ENCODE peak calls at places on chromosome 10, in five cellular contexts. One of them, this sample, is unnamed.

GRCh38 chr10:131742371-131743000 is 158.3 kb upstream of the PPP2R2D start:
- DNase-seq in H1: no peak
- DNase-seq in mammary epithelial cell: no peak
- DNase-seq in PC-3: no peak
- DNase-seq in astrocyte: no peak
- DNase-seq in this sample: peak; percentile 58

GRCh38 chr10:13161267-13162012 is at the start of gene MCM10:
- DNase-seq in H1: peak; percentile 98
- DNase-seq in mammary epithelial cell: peak; percentile 99
- DNase-seq in PC-3: peak; percentile 96
- DNase-seq in astrocyte: peak; percentile 99
- DNase-seq in this sample: peak; percentile 99

GRCh38 chr10:113322843-113323242 is 230.0 kb upstream of the HABP2 start:
- DNase-seq in H1: no peak
- DNase-seq in mammary epithelial cell: no peak
- DNase-seq in PC-3: no peak
- DNase-seq in astrocyte: no peak
- DNase-seq in this sample: no peak

GRCh38 chr10:2883238-2883637 is 184.1 kb upstream of the PFKP start:
- DNase-seq in H1: no peak
- DNase-seq in mammary epithelial cell: no peak
- DNase-seq in PC-3: no peak
- DNase-seq in astrocyte: no peak
- DNase-seq in this sample: no peak

GRCh38 chr10:35219906-35220890 is 93.6 kb downstream of the CREM start:
- DNase-seq in H1: no peak
- DNase-seq in mammary epithelial cell: no peak
- DNase-seq in PC-3: no peak
- DNase-seq in astrocyte: peak; percentile 93
- DNase-seq in this sample: no peak

GRCh38 chr10:69968830-69969229 is 83.8 kb upstream of the MACROH2A2 start:
- DNase-seq in H1: no peak
- DNase-seq in mammary epithelial cell: peak; percentile 32
- DNase-seq in PC-3: peak; percentile 64
- DNase-seq in astrocyte: no peak
- DNase-seq in this sample: no peak

GRCh38 chr10:77240959-77241358 is 396.6 kb downstream of the KCNMA1 start:
- DNase-seq in H1: no peak
- DNase-seq in mammary epithelial cell: no peak
- DNase-seq in PC-3: no peak
- DNase-seq in astrocyte: no peak
- DNase-seq in this sample: no peak

GRCh38 chr10:126749030-126749655 is 78.7 kb upstream of the C10orf90 start:
- DNase-seq in H1: peak; percentile 67
- DNase-seq in mammary epithelial cell: peak; percentile 51
- DNase-seq in PC-3: peak; percentile 93
- DNase-seq in astrocyte: peak; percentile 71
- DNase-seq in this sample: peak; percentile 78

GRCh38 chr10:5976689-5977470 is 463 bp downstream of the IL15RA start:
- DNase-seq in H1: no peak
- DNase-seq in mammary epithelial cell: peak; percentile 52
- DNase-seq in PC-3: peak; percentile 30
- DNase-seq in astrocyte: peak; percentile 46
- DNase-seq in this sample: peak; percentile 88

GRCh38 chr10:119651514-119652327 is 541 bp downstream of the BAG3 start:
- DNase-seq in H1: no peak
- DNase-seq in mammary epithelial cell: no peak
- DNase-seq in PC-3: no peak
- DNase-seq in astrocyte: no peak
- DNase-seq in this sample: peak; percentile 80

GRCh38 chr10:51709324-51709972 is 10.1 kb upstream of the CSTF2T start:
- DNase-seq in H1: no peak
- DNase-seq in mammary epithelial cell: no peak
- DNase-seq in PC-3: no peak
- DNase-seq in astrocyte: no peak
- DNase-seq in this sample: no peak

GRCh38 chr10:58412502-58412961 is 27.3 kb downstream of the TFAM start:
- DNase-seq in H1: peak; percentile 36
- DNase-seq in mammary epithelial cell: peak; percentile 79
- DNase-seq in PC-3: peak; percentile 58
- DNase-seq in astrocyte: peak; percentile 94
- DNase-seq in this sample: no peak

GRCh38 chr10:87705339-87705738 is 45.7 kb downstream of the PAPSS2 start:
- DNase-seq in H1: no peak
- DNase-seq in mammary epithelial cell: peak; percentile 68
- DNase-seq in PC-3: peak; percentile 73
- DNase-seq in astrocyte: peak; percentile 57
- DNase-seq in this sample: no peak

GRCh38 chr10:92756233-92757065 is 66.7 kb downstream of the HHEX start:
- DNase-seq in H1: no peak
- DNase-seq in mammary epithelial cell: no peak
- DNase-seq in PC-3: no peak
- DNase-seq in astrocyte: no peak
- DNase-seq in this sample: no peak

GRCh38 chr10:78267070-78267469 is 233.4 kb downstream of the RPS24 start:
- DNase-seq in H1: no peak
- DNase-seq in mammary epithelial cell: no peak
- DNase-seq in PC-3: no peak
- DNase-seq in astrocyte: no peak
- DNase-seq in this sample: no peak

GRCh38 chr10:114766470-114766869 is 55.1 kb upstream of the FHIP2A start:
- DNase-seq in H1: no peak
- DNase-seq in mammary epithelial cell: no peak
- DNase-seq in PC-3: peak; percentile 57
- DNase-seq in astrocyte: no peak
- DNase-seq in this sample: no peak

GRCh38 chr10:59096631-59097030 is 79.8 kb upstream of the PHYHIPL start:
- DNase-seq in H1: no peak
- DNase-seq in mammary epithelial cell: no peak
- DNase-seq in PC-3: no peak
- DNase-seq in astrocyte: no peak
- DNase-seq in this sample: no peak

DNA sequence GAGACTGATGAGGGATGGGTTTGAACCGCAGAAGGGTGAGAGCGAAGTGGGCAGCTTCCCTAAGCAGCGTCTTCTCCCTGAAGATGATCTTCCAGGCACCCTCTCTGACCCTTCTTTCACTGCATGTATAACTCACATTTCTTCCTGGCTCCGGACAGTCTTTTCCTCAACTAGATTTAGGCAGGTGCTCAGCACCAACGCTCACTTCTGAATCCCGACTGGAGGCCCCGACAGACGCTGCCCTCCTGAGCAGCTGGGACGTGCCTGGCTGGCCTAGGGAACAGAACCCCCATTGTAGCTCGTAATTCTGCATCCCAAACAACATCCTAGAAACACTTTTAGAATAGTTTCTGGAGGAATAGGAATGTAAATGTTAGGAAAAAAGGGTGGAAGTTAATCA is 206.6 kb downstream of the DIP2C start:
- DNase-seq in H1: no peak
- DNase-seq in mammary epithelial cell: no peak
- DNase-seq in PC-3: no peak
- DNase-seq in astrocyte: no peak
- DNase-seq in this sample: no peak
- H3K4me1 ChIP-seq in H1: peaks cover 4% of the 10 kb centered on the region
- H3K4me1 ChIP-seq in mammary epithelial cell: no peaks in the 10 kb centered on the region
- H3K4me1 ChIP-seq in PC-3: no peaks in the 10 kb centered on the region
- H3K4me1 ChIP-seq in astrocyte: peaks cover 10% of the 10 kb centered on the region
- H3K4me1 ChIP-seq in this sample: no peaks in the 10 kb centered on the region

DNA sequence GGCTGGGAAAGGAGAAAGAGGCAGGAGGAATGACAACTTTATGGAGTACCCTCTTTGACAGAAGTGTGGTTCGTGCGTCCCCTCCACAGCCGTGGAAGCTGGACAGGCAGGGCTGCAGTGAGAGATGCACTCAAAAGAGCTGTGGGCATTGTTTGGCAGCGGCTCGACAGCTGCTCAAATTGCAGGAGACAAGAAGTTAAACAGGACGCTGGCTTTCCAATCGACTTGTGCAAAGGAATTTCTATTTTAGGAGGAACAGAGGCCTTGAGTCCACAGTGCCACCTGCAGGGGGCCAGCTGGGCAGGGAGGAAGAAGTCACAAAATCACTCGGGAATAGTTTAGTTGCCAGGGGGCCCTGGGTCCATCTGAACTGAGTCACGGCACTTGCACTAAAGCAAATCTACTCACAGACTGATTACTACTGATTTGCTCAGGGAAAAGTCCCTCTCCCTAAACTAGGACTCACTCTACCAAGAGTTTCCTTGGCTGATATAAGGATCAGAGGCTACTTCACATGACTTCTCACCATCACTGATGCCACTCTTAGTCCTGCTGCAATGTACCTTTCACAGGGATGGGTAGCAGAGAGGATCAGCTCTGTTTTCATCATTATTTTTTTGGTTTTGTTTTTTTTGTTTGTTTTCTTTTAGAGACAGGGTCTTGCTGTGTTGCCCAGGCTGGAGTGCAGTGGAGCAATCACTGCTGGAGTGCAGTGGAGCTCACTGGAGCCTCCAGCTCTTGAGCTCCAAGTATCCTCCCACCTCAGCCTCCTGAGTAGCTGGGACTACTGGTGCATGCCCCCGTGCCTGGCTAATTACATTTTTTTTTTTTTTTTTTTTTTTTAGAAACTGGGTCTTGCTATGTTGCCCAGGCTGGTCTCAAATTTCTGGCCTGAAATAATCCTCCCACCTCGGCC is 200.8 kb downstream of the JCAD start:
- DNase-seq in H1: peak; percentile 25
- DNase-seq in mammary epithelial cell: peak; percentile 84
- DNase-seq in PC-3: peak; percentile 81
- DNase-seq in astrocyte: peak; percentile 76
- DNase-seq in this sample: peak; percentile 80
- H3K9ac ChIP-seq in H1: no peak overlapping the region
- H3K9ac ChIP-seq in mammary epithelial cell: no peak overlapping the region
- H3K9ac ChIP-seq in PC-3: peak overlapping the region; percentile 30
- H3K9ac ChIP-seq in astrocyte: no peak overlapping the region
- H3K9ac ChIP-seq in this sample: no peak overlapping the region

GRCh38 chr10:116382290-116382689 is 45.4 kb upstream of the PNLIPRP3 start:
- DNase-seq in H1: no peak
- DNase-seq in mammary epithelial cell: no peak
- DNase-seq in PC-3: no peak
- DNase-seq in astrocyte: no peak
- DNase-seq in this sample: no peak

GRCh38 chr10:116385311-116385710 is 42.3 kb upstream of the PNLIPRP3 start:
- DNase-seq in H1: no peak
- DNase-seq in mammary epithelial cell: no peak
- DNase-seq in PC-3: no peak
- DNase-seq in astrocyte: no peak
- DNase-seq in this sample: no peak

DNA sequence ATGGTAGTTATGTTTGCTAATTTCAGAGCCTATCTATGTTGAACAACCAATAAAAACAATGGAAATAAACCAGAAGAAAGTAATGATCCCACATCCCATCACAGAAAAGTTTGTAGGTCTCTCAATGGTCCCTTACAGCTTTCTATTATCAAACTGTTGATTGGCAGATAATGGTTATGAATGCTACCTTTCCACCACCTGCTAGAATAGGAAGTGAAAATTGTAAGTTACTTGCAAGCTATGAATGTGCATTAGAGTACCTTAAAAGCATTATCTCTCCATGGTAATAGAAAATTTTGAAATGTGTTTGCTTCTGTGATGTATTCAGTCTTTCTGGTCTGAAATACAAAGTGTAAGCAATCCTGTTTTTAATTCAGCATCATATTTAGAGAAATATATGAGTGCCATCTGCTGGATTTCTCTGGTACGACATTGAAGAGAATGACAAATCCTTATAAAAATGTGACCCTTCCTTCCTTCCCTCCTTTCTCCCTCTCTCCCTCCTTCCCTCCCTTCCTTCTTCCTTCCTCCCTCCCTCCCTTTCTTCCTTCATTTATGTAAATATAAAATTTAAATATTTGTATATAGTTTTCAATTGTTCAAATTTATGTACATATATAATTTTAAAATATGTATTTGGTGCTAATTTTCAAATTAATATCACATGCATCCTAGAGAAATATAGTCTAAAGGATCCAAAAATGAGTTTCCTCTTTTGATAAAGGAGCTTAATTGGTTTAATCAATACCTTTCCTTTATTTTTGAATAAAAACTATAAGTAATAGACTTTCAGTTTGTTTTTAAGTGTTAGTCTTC is 41.4 kb upstream of the PNLIPRP3 start:
- DNase-seq in H1: no peak
- DNase-seq in mammary epithelial cell: peak; percentile 33
- DNase-seq in PC-3: peak; percentile 50
- DNase-seq in astrocyte: peak; percentile 8
- DNase-seq in this sample: no peak
- TF ChIP-seq CTCF in H1: no peak
- TF ChIP-seq CTCF in mammary epithelial cell: peak; percentile 61
- TF ChIP-seq CTCF in PC-3: peak; percentile 54
- TF ChIP-seq CTCF in astrocyte: peak; percentile 52
- TF ChIP-seq CTCF in this sample: peak; percentile 34

GRCh38 chr10:102118867-102119266 is 1.3 kb downstream of the LDB1 start:
- DNase-seq in H1: no peak
- DNase-seq in mammary epithelial cell: no peak
- DNase-seq in PC-3: no peak
- DNase-seq in astrocyte: no peak
- DNase-seq in this sample: peak; percentile 73
- H3K4me1 ChIP-seq in H1: peaks cover 31% of the 10 kb centered on the region
- H3K4me1 ChIP-seq in mammary epithelial cell: peaks cover 46% of the 10 kb centered on the region
- H3K4me1 ChIP-seq in PC-3: peaks cover 31% of the 10 kb centered on the region
- H3K4me1 ChIP-seq in astrocyte: peaks cover 56% of the 10 kb centered on the region
- H3K4me1 ChIP-seq in this sample: peaks cover 51% of the 10 kb centered on the region

GRCh38 chr10:110358278-110358677 is 53.6 kb upstream of the SMNDC1 start:
- DNase-seq in H1: no peak
- DNase-seq in mammary epithelial cell: no peak
- DNase-seq in PC-3: no peak
- DNase-seq in astrocyte: no peak
- DNase-seq in this sample: no peak
- H3K9ac ChIP-seq in H1: no peak overlapping the region
- H3K9ac ChIP-seq in mammary epithelial cell: no peak overlapping the region
- H3K9ac ChIP-seq in PC-3: peak overlapping the region; percentile 88
- H3K9ac ChIP-seq in astrocyte: no peak overlapping the region
- H3K9ac ChIP-seq in this sample: no peak overlapping the region